ENCODE peak calls at places on chromosomes 12 and 14, in six cellular contexts. R is A549, P is GM12878, E is upper lobe of left lung, Q is K562, B is HepG2. U is an unnamed sample.

GRCh38 chr12:71438670-71439361 is 782 bp upstream of the LGR5 start:
- ATAC-seq in R (peak), P (no peak), E (no peak), Q (no peak), B (peak), U (no peak)

GRCh38 chr12:124243936-124244335 is 51.0 kb upstream of the RFLNA start:
- ATAC-seq in R (no peak), P (no peak), E (no peak), Q (no peak), B (no peak), U (no peak)

GRCh38 chr12:12356886-12357696 is at the start of gene BORCS5:
- ATAC-seq in R (peak), P (peak), E (peak), Q (peak), B (peak), U (peak)

GRCh38 chr12:94954029-94954685 is 49.3 kb downstream of the NDUFA12 start:
- ATAC-seq in R (peak), P (no peak), E (peak), Q (peak), B (no peak), U (no peak)

GRCh38 chr12:26113194-26113654 is 11.6 kb downstream of the BHLHE41 start:
- ATAC-seq in R (no peak), P (no peak), E (no peak), Q (no peak), B (no peak), U (peak)

GRCh38 chr12:94990222-94990621 is 13.3 kb downstream of the NDUFA12 start:
- ATAC-seq in R (no peak), P (peak), E (no peak), Q (no peak), B (no peak), U (no peak)

GRCh38 chr14:92586966-92587365 is 73.4 kb downstream of the RIN3 start:
- ATAC-seq in R (no peak), P (no peak), E (no peak), Q (no peak), B (no peak), U (no peak)

GRCh38 chr14:96130854-96131253 is 73.8 kb upstream of the BDKRB2 start:
- ATAC-seq in R (peak), P (no peak), E (no peak), Q (no peak), B (no peak), U (no peak)

GRCh38 chr12:133046698-133047097 is 9.4 kb downstream of the ZNF84 start:
- ATAC-seq in R (no peak), P (no peak), E (no peak), Q (no peak), B (no peak), U (no peak)

GRCh38 chr12:63066136-63066535 is 84.9 kb downstream of the AVPR1A start:
- ATAC-seq in R (peak), P (no peak), E (no peak), Q (no peak), B (no peak), U (no peak)

GRCh38 chr12:28057856-28058615 is 85.5 kb upstream of the PTHLH start:
- ATAC-seq in R (no peak), P (peak), E (no peak), Q (no peak), B (no peak), U (no peak)

GRCh38 chr14:98957211-98958047 is 314.6 kb downstream of the BCL11B start:
- ATAC-seq in R (peak), P (no peak), E (peak), Q (no peak), B (no peak), U (peak)

GRCh38 chr12:57765698-57766463 is 997 bp downstream of the CYP27B1 start:
- ATAC-seq in R (peak), P (peak), E (peak), Q (no peak), B (peak), U (peak)

GRCh38 chr12:103783744-103784664 is 57.0 kb downstream of the NT5DC3 start:
- ATAC-seq in R (peak), P (no peak), E (no peak), Q (no peak), B (no peak), U (no peak)

GRCh38 chr14:63938198-63939005 is 85.6 kb downstream of the SYNE2 start:
- ATAC-seq in R (no peak), P (peak), E (no peak), Q (no peak), B (no peak), U (no peak)

GRCh38 chr12:19095869-19096480 is 33.6 kb upstream of the PLEKHA5 start:
- ATAC-seq in R (peak), P (no peak), E (no peak), Q (no peak), B (no peak), U (no peak)

GRCh38 chr14:103746706-103747105 is 31.1 kb downstream of the ZFYVE21 start:
- ATAC-seq in R (no peak), P (no peak), E (peak), Q (peak), B (no peak), U (no peak)

GRCh38 chr12:10408842-10409241 is 715 bp downstream of the KLRC4 start:
- ATAC-seq in R (no peak), P (no peak), E (no peak), Q (no peak), B (no peak), U (no peak)

GRCh38 chr14:50022661-50023060 is 93.7 kb downstream of the VCPKMT start:
- ATAC-seq in R (no peak), P (peak), E (no peak), Q (no peak), B (no peak), U (no peak)

GRCh38 chr12:123041811-123042655 is 61.6 kb downstream of the ARL6IP4 start:
- ATAC-seq in R (no peak), P (no peak), E (no peak), Q (no peak), B (no peak), U (peak)

GRCh38 chr14:51603495-51603894 is 48.2 kb upstream of the FRMD6 start:
- ATAC-seq in R (no peak), P (no peak), E (no peak), Q (no peak), B (no peak), U (no peak)

GRCh38 chr12:68031881-68032739 is 42.9 kb downstream of the IFNG-AS1 start:
- ATAC-seq in R (no peak), P (no peak), E (no peak), Q (no peak), B (no peak), U (no peak)

GRCh38 chr12:130385193-130385592 is 47.5 kb downstream of the PIWIL1 start:
- ATAC-seq in R (no peak), P (no peak), E (no peak), Q (no peak), B (no peak), U (no peak)

GRCh38 chr12:21561158-21561557 is 35.1 kb downstream of the SPX start:
- ATAC-seq in R (peak), P (no peak), E (no peak), Q (no peak), B (no peak), U (no peak)

GRCh38 chr14:75978249-75978731 is 3.5 kb downstream of the TGFB3 start:
- ATAC-seq in R (no peak), P (no peak), E (no peak), Q (no peak), B (peak), U (no peak)

GRCh38 chr14:104363891-104364760 is 215.4 kb upstream of the C14orf180 start:
- ATAC-seq in R (no peak), P (no peak), E (no peak), Q (no peak), B (no peak), U (no peak)

GRCh38 chr14:50091240-50091914 is 25.0 kb downstream of the VCPKMT start:
- ATAC-seq in R (no peak), P (no peak), E (peak), Q (no peak), B (peak), U (no peak)

GRCh38 chr12:109597414-109597794 is 23.8 kb downstream of the MVK start:
- ATAC-seq in R (peak), P (no peak), E (no peak), Q (no peak), B (no peak), U (no peak)

GRCh38 chr14:61836184-61836583 is 74.0 kb downstream of the SNAPC1 start:
- ATAC-seq in R (no peak), P (no peak), E (no peak), Q (no peak), B (no peak), U (no peak)

GRCh38 chr14:30569903-30570226 is 10.9 kb downstream of the G2E3 start:
- ATAC-seq in R (no peak), P (peak), E (no peak), Q (peak), B (no peak), U (no peak)

GRCh38 chr14:38384746-38385145 is 128.9 kb upstream of the CLEC14A start:
- ATAC-seq in R (no peak), P (no peak), E (no peak), Q (no peak), B (no peak), U (no peak)

GRCh38 chr12:117134059-117134458 is 34.8 kb upstream of the TESC start:
- ATAC-seq in R (no peak), P (peak), E (no peak), Q (peak), B (no peak), U (no peak)

DNA sequence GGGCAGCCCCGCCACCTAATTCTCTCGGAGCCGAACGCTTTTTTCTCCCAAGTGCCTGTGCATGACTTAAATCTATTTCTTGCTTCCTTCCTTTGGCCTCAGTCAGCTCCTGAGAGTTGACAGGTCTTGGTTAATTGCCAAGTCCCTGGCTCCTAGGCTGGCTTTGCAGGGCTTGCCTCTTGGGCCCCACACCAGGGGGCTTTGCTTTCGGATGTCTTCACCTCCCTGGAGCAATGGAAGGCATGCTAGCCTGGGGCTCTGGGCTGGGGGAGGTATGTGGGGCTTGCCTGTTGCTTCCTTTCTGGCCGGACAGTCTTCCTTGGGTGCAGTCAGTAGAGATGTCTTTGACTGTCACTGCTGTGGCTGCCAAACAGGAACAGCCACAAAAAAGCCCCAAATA is 2.2 kb upstream of the KRT80 start:
- ATAC-seq in R (no peak), P (no peak), E (no peak), Q (no peak), B (no peak), U (no peak)
- TF ChIP-seq EP300 in R (no peak), P (no peak), E (no peak), Q (no peak), B (no peak), U (no peak)

DNA sequence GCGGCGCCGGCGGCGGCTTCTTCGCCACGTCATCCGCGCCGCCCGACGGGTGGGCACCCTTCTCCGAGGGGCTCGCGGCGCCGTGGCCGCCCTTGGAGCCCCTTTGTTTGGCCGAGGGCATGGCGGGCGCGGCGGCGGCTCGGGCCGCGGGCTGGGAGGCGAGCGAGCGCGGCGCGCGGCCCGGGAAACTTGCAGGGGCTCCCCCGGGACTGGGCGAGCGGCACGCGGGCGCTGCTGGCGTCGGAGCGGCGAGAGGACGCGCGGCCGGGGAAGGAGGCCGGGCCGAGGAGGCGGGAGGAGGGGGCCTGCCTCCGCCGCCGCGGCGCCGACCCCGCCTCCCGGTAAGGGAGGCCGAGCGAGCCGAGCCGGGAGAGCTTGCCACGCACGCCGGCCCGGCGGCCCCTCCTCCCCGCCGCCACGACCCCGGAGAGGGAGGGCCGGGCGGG is at the start of gene CKAP4:
- ATAC-seq in R (peak), P (peak), E (peak), Q (peak), B (peak), U (peak)
- TF ChIP-seq EP300 in R (no peak), P (no peak), E (no peak), Q (no peak), B (no peak), U (no peak)

DNA sequence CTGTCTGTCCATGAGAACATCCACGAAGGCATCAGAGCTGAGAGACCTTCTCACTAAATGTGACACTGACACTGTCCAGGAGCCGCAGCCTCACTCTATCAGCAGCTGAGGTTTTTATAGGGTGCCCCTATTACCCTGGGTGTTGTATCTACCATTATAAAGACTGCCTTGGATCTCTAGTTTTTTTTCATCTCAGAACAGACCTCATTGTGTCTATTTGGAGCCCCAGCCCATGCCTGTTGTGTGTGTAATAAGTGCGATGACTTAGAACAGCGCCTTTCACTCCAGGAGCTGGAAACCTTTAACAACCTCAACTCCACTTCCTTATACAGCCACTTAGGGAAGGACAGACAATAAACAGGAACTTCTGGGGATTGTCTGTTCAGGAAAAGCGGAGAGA is 420.4 kb downstream of the RAD51B start:
- ATAC-seq in R (no peak), P (no peak), E (no peak), Q (peak), B (no peak), U (peak)
- TF ChIP-seq EP300 in R (no peak), P (no peak), E (no peak), Q (no peak), B (no peak), U (no peak)

DNA sequence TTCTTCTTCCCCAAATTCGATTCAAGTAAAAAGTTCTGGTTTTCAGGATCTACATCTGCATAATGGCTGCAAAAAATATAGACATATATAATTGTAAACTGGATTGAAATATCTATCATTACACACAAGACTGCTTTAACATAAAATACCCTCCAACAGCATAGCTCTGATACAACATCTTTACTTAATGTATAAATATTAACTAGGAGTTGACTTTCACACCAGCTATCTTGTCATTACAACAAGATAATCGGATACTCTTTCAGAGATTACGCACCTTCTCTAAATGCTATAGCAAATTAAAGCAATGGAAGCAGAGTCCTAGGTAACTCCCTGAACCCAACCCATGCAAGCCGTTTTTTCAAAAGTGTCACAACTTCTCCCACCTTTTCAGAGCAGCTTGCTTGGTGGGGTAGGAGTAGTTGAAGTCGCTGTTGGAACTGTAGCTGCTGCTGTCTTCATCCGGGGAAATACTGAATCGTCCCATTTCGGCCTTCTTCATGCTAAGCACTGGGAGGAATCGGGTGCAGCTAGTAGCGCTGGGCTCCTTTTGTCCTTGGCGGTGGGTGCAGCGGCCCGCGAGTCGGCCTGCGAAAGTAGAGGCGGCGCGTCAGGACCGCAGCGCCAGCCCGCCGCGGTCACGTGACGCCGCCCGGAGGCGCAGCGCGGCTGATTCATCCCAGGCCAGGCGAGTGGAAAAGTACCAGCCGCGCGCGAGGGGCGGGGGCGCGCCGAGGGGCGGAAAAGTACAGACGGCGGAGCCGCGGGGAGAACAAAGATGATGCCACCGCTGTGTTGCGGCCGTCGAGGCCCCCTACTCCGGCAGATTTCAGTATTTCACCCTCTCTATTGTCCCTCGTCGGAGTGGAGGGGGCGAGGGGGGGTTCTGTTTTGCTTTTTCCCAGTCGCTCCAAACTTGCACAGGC is 1.5 kb downstream of the SLC38A2 start:
- ATAC-seq in R (peak), P (peak), E (peak), Q (peak), B (peak), U (peak)
- TF ChIP-seq EP300 in R (no peak), P (no peak), E (peak), Q (no peak), B (peak), U (no peak)